ENCODE peak calls at places on chromosomes 16 and 17, in four cellular contexts. M, K, A and J are unnamed samples.
A peak's percentile ranks its signal among the peaks of the same experiment; 100 is the strongest.

GRCh38 chr17:17797119-17797809 is 39.5 kb downstream of the SREBF1 start:
- DNase-seq in M (no peak), K (no peak), A (no peak), J (no peak)

GRCh38 chr16:68091604-68092261 is 6.6 kb downstream of the NFATC3 start:
- DNase-seq in A (no peak), M (no peak), K (no peak), J (no peak)

GRCh38 chr17:5530265-5530782 is 44.0 kb downstream of the MIS12 start:
- DNase-seq in A (no peak), K (no peak), M (no peak), J (no peak)

GRCh38 chr16:58063377-58064076 is 38.0 kb downstream of the MMP15 start:
- DNase-seq in M (no peak), A (no peak), K (no peak), J (no peak)

GRCh38 chr16:30407794-30408534 is 558 bp downstream of the ZNF771 start:
- DNase-seq in A (peak; percentile 28), K (no peak), M (no peak), J (no peak)

GRCh38 chr17:8572767-8573166 is 57.8 kb downstream of the MYH10 start:
- DNase-seq in M (no peak), A (no peak), K (no peak), J (no peak)

GRCh38 chr16:56298948-56299602 is 107.8 kb downstream of the GNAO1 start:
- DNase-seq in A (no peak), M (no peak), K (no peak), J (no peak)

GRCh38 chr17:51005768-51006167 is 114.9 kb downstream of the SPAG9 start:
- DNase-seq in A (no peak), K (no peak), M (no peak), J (no peak)

GRCh38 chr16:80751167-80751566 is 53.2 kb downstream of the CDYL2 start:
- DNase-seq in A (no peak), M (no peak), K (no peak), J (no peak)

GRCh38 chr16:22763655-22764054 is 50.3 kb upstream of the HS3ST2 start:
- DNase-seq in K (no peak), A (no peak), M (no peak), J (no peak)

GRCh38 chr16:84497836-84498610 is 6.4 kb downstream of the MEAK7 start:
- DNase-seq in M (no peak), K (no peak), A (no peak), J (no peak)

GRCh38 chr16:86100205-86101134 is 201.5 kb downstream of the IRF8 start:
- DNase-seq in K (no peak), A (no peak), M (no peak), J (no peak)

GRCh38 chr16:55907661-55908060 is 32.5 kb upstream of the CES5A start:
- DNase-seq in M (no peak), A (no peak), K (no peak), J (no peak)

GRCh38 chr17:77129568-77130301 is 11.0 kb upstream of the SEC14L1 start:
- DNase-seq in K (no peak), M (no peak), A (no peak), J (no peak)

GRCh38 chr17:37671813-37672544 is 28.7 kb upstream of the DDX52 start:
- DNase-seq in M (no peak), A (no peak), K (peak; percentile 74), J (peak; percentile 74)

GRCh38 chr16:82580293-82580900 is 46.4 kb upstream of the CDH13 start:
- DNase-seq in M (no peak), K (no peak), A (no peak), J (no peak)